ENCODE peak calls at places on chromosomes 7 and 10, in five cellular contexts. I, G, V, W and K are unnamed samples.

GRCh38 chr7:2482725-2483451 is 6.7 kb upstream of the GRIFIN start:
- DNase-seq in I (no peak), G (no peak), W (no peak), V (no peak), K (peak; percentile 63)

GRCh38 chr10:31867646-31868045 is 61.0 kb downstream of the ARHGAP12 start:
- DNase-seq in I (no peak), W (no peak), G (no peak), V (peak; percentile 72), K (no peak)

GRCh38 chr10:100888957-100889356 is 23.8 kb upstream of the SLF2 start:
- DNase-seq in V (no peak), G (no peak), W (no peak), I (no peak), K (peak; percentile 21)

GRCh38 chr10:12406764-12407400 is 57.5 kb downstream of the CAMK1D start:
- DNase-seq in G (no peak), W (no peak), I (no peak), V (no peak), K (no peak)

GRCh38 chr10:93422121-93422520 is 60.0 kb downstream of the MYOF start:
- DNase-seq in G (no peak), V (peak; percentile 39), W (no peak), I (no peak), K (no peak)

GRCh38 chr10:104246981-104247380 is 7.7 kb upstream of the GSTO1 start:
- DNase-seq in V (peak; percentile 57), W (no peak), G (peak; percentile 44), I (no peak), K (no peak)

GRCh38 chr10:31615129-31615528 is 296.1 kb downstream of the ZEB1 start:
- DNase-seq in G (no peak), V (no peak), W (no peak), I (no peak), K (no peak)

GRCh38 chr10:96138102-96138501 is 8.0 kb downstream of the ZNF518A start:
- DNase-seq in I (no peak), G (no peak), W (no peak), V (no peak), K (no peak)

GRCh38 chr7:158824028-158824427 is 5.3 kb downstream of the ESYT2 start:
- DNase-seq in G (no peak), V (no peak), W (no peak), I (no peak), K (no peak)

GRCh38 chr7:67724955-67725354 is 728.3 kb downstream of the TYW1 start:
- DNase-seq in G (no peak), I (no peak), V (no peak), W (no peak), K (no peak)

GRCh38 chr10:119770928-119771327 is 45.1 kb downstream of the INPP5F start:
- DNase-seq in W (no peak), G (no peak), V (no peak), I (no peak), K (no peak)

GRCh38 chr7:29479606-29480200 is 83.9 kb upstream of the PRR15 start:
- DNase-seq in I (no peak), G (no peak), W (no peak), V (no peak), K (no peak)

GRCh38 chr10:57785068-57785467 is 482.6 kb downstream of the IPMK start:
- DNase-seq in V (no peak), G (no peak), W (no peak), I (no peak), K (no peak)

DNA sequence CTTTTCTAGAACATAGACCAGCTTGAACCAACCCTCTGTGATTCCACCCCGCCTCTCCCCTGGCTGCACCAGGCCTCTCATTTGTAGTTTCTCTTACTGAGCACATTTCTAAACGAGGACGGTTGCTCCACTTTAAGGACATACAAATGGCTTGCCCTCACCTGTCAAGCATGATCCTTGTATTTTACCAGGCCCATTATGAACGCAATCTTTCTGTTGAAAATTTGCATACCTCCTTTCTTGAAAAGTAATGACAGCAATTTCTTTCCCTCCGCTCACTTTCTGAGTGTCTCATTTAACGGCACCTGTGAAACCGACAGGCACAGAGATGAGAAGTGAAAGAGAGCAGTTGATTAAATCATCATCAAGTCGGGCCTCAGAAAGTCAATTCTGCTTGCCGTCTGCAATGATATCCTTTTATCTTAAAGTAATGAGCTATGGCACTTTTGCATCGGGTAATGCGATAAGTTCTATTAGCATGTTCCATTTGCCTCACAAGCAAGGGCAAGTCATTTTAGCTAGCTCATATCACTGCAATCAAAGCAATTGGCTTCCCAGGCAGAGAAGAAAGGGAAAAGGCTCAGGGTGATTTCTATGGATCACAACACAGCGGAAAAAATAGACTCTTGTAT is 705.6 kb upstream of the GALNT17 start:
- DNase-seq in G (no peak), V (no peak), I (no peak), W (no peak), K (no peak)
- TF ChIP-seq MAFK in G (no peak), V (no peak), I (no peak), W (no peak), K (no peak)

DNA sequence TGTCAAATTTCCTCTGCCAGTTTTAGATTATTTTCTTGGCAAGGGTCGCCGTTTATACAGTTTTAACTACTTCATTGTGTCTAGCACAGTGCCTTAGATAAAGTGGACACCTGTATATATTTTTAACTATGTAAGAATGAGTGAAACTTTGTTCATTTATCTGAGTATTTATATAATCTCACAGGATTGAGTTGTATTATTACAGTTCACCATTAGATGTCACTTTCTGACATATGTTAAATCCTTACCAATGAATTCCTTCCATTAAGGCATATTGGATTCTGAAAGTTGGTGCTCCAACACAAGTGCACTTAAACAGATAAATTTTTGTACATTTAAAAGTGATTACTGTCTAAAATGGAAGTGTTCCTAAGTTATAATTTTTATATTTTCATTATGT is 43.0 kb downstream of the ZMYND11 start:
- DNase-seq in W (peak; percentile 14), V (peak; percentile 68), I (no peak), G (peak; percentile 12), K (peak; percentile 30)
- TF ChIP-seq MAFK in W (no peak), V (no peak), I (no peak), G (no peak), K (no peak)

DNA sequence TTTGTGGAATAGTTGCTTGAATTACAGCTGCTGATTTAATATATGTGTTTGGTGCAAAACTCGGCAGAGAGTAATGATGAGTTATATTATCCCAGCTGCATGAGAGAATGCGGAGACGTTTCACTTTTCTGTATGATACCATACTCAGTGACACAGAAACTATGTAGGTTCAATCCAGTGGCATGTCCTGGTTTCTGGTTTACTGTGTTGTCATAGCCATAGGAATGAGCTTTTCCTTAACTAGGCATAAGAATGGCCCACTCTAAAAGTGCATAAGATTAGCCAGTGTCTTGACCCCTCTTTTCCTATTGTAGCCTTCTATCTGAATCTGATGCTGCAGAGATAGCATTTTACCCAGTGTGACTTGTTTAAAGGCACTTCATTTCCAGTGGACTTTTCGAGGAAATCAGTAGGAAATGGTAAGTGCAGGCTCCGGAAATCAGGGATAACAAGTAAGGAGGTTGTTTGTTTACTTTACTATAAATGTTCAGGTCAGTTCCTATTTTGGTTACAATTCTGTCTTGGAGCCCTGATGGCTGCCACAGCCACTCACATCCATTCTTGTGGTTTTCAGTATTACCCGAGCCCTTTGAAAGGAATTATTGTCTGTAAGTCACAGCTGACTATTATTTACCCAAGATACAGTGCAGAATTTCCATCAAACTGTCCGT is 70.6 kb downstream of the SEMA3A start:
- DNase-seq in W (peak; percentile 2), I (no peak), G (no peak), V (peak; percentile 79), K (no peak)
- TF ChIP-seq MAFK in W (no peak), I (no peak), G (no peak), V (no peak), K (no peak)

DNA sequence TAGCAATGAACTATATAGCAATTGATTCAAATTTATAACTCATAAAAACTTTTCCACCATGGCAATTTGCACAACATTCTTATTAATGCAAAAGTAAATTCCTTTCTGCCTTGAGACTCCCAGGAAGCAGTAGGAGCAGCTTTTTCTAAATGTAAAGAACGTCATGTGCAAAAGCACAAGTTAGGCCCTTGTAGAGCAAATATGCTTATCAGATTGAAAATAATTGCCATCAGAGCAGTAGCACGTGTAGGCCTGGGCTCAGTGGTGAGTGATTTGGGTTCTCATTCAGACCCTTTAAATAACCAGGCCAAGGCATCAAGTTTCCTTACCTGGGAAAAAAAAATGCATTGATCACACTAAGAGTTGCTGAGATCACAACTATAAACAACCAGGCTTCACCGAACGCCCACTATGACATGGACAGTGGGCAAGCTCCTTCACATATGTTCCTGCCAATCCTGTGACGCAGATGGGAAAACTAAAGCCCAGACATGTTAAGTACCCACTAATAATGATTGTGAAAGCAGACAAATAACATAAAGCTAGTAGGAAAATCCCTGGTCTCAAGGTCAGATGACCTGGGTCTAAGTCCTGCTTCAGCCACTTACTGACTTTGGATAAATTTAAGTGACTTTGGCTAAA is 22.1 kb upstream of the SAR1A start:
- DNase-seq in G (no peak), I (no peak), V (peak; percentile 42), W (peak; percentile 17), K (no peak)
- TF ChIP-seq MAFK in G (no peak), I (no peak), V (no peak), W (no peak), K (no peak)

DNA sequence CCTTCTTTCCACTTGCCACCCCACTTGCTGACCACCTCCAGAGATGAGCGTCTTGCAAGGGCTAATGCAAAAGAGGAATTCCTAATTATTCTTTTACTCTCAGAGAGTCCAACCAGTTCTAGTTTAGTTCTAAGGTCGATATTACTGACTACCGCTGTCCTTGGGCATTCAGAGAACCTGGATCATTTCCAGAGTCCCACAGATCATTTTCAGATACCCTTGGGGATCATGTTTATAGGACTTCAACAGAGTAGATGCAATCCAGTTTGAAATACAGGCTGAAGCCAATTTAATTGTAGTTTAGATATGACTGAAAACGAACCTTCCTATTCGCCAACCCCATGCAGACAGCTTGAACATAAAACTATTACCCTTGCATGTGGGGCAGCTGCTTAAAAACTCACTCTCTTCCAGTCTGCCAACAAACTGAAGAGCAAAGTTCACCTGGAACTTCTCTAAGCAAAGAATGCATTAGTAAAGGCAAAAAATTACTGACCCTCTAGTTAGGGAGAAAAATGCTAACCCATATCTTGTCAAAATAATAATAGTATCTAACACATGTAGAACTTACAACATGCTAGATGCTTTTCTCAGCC is 22.4 kb downstream of the CFAP69 start:
- DNase-seq in G (no peak), W (peak; percentile 54), V (no peak), I (no peak), K (no peak)
- TF ChIP-seq MAFK in G (no peak), W (no peak), V (no peak), I (no peak), K (no peak)

GRCh38 chr7:7693881-7694280 is 24.5 kb downstream of the RPA3 start:
- DNase-seq in W (peak; percentile 69), G (no peak), I (no peak), V (peak; percentile 92), K (peak; percentile 27)
- TF ChIP-seq MAFK in W (no peak), G (no peak), I (no peak), V (no peak), K (no peak)

DNA sequence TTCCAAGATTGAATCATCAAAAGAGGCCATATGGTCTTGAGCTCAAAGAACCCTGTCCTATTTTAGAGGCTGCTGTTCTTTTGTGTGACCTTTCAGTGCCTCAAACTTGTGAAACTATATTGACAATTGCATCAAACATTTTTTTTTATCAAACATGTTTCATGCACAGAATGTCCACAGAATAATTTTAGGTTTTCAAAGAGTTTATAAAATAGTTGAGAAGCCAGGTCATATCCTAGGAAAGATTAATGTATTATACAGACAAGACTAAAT is 67.1 kb downstream of the CDK6 start:
- DNase-seq in W (no peak), G (no peak), V (no peak), I (no peak), K (no peak)
- TF ChIP-seq MAFK in W (no peak), G (no peak), V (no peak), I (no peak), K (no peak)